ENCODE peak calls at places on chromosomes 16 and 17, in ten cellular contexts. D is cardiac muscle cell; K is CD4-positive, CD25-positive, alpha-beta regulatory T cell; Y is LNCaP clone FGC; F is NCI-H1105; O is GM12865; R is esophagus squamous epithelium; B is EL; Z is A172; H is stimulated activated effector memory CD8-positive, alpha-beta T cell treated with anti-CD3 and anti-CD28 coated beads, Interleukin-12 subunit alpha, Interleukin-12 subunit beta, amount 100 ng/mL, for 72 hours. J is an unnamed sample.

GRCh38 chr16:11219188-11219587 is 36.8 kb downstream of the SOCS1 start:
- DNase-seq in D (no peak), K (peak; percentile 53), Y (no peak), F (no peak), O (no peak), R (no peak), B (no peak), Z (no peak), H (no peak), J (no peak)

GRCh38 chr17:33684714-33685113 is 391.6 kb upstream of the ASIC2 start:
- DNase-seq in D (no peak), K (no peak), Y (no peak), F (no peak), O (no peak), R (no peak), B (no peak), Z (no peak), H (no peak), J (no peak)

GRCh38 chr16:76114681-76115080 is 162.5 kb upstream of the CNTNAP4 start:
- DNase-seq in D (no peak), K (no peak), Y (no peak), F (no peak), O (no peak), R (no peak), B (no peak), Z (no peak), H (no peak), J (no peak)

GRCh38 chr16:70561623-70562022 is 38.0 kb downstream of the SF3B3 start:
- DNase-seq in D (no peak), K (no peak), Y (peak; percentile 90), F (no peak), O (no peak), R (no peak), B (no peak), Z (no peak), H (no peak), J (no peak)

GRCh38 chr17:12640364-12640763 is 25.3 kb upstream of the MYOCD start:
- DNase-seq in D (no peak), K (no peak), Y (no peak), F (no peak), O (no peak), R (no peak), B (no peak), Z (no peak), H (no peak), J (no peak)

GRCh38 chr17:35254107-35254802 is 11.4 kb downstream of the SLFN5 start:
- DNase-seq in D (peak; percentile 3), K (no peak), Y (peak; percentile 89), F (no peak), O (no peak), R (no peak), B (peak; percentile 98), Z (peak; percentile 97), H (peak; percentile 42), J (peak; percentile 80)

GRCh38 chr16:55294947-55295346 is 29.1 kb upstream of the IRX6 start:
- DNase-seq in D (peak; percentile 61), K (no peak), Y (no peak), F (no peak), O (no peak), R (no peak), B (no peak), Z (no peak), H (no peak), J (peak; percentile 43)

GRCh38 chr16:81748476-81749198 is 30.5 kb upstream of the PLCG2 start:
- DNase-seq in D (no peak), K (no peak), Y (no peak), F (no peak), O (peak; percentile 58), R (no peak), B (no peak), Z (no peak), H (no peak), J (no peak)

GRCh38 chr16:58426095-58426494 is 33.8 kb downstream of the GINS3 start:
- DNase-seq in D (no peak), K (peak; percentile 51), Y (no peak), F (no peak), O (peak; percentile 56), R (no peak), B (no peak), Z (no peak), H (peak; percentile 53), J (no peak)

GRCh38 chr17:31581022-31581483 is 189.6 kb downstream of the RAB11FIP4 start:
- DNase-seq in D (no peak), K (no peak), Y (peak; percentile 85), F (no peak), O (no peak), R (no peak), B (peak; percentile 96), Z (peak; percentile 97), H (no peak), J (peak; percentile 86)

GRCh38 chr16:75138636-75139035 is 9.7 kb upstream of the ZFP1 start:
- DNase-seq in D (no peak), K (peak; percentile 8), Y (no peak), F (no peak), O (peak; percentile 32), R (no peak), B (peak; percentile 32), Z (peak; percentile 88), H (no peak), J (no peak)

GRCh38 chr16:21599994-21600773 is 807 bp downstream of the METTL9 start:
- DNase-seq in D (peak; percentile 57), K (peak; percentile 70), Y (no peak), F (no peak), O (peak; percentile 47), R (no peak), B (peak; percentile 42), Z (peak; percentile 18), H (no peak), J (peak; percentile 30)

GRCh38 chr17:65634533-65634932 is 73.1 kb upstream of the AXIN2 start:
- DNase-seq in D (no peak), K (no peak), Y (peak; percentile 91), F (no peak), O (no peak), R (no peak), B (no peak), Z (no peak), H (no peak), J (no peak)

GRCh38 chr17:48624544-48625501 is 1.3 kb downstream of the HOXB9 start:
- DNase-seq in D (peak; percentile 36), K (no peak), Y (peak; percentile 31), F (peak; percentile 4), O (no peak), R (no peak), B (no peak), Z (peak; percentile 39), H (peak; percentile 62), J (peak; percentile 80)

GRCh38 chr16:88719267-88719932 is 13.1 kb downstream of the CTU2 start:
- DNase-seq in D (no peak), K (no peak), Y (no peak), F (no peak), O (no peak), R (no peak), B (no peak), Z (no peak), H (no peak), J (no peak)

GRCh38 chr16:66740010-66740409 is 11.4 kb downstream of the DYNC1LI2 start:
- DNase-seq in D (peak; percentile 67), K (peak; percentile 55), Y (no peak), F (no peak), O (peak; percentile 45), R (no peak), B (peak; percentile 50), Z (peak; percentile 30), H (no peak), J (peak; percentile 68)

GRCh38 chr16:10577305-10578202 is 2.8 kb downstream of the EMP2 start:
- DNase-seq in D (peak; percentile 91), K (no peak), Y (no peak), F (peak; percentile 5), O (no peak), R (no peak), B (no peak), Z (no peak), H (no peak), J (peak; percentile 72)

GRCh38 chr16:47258874-47259461 is 115.2 kb upstream of the NETO2 start:
- DNase-seq in D (peak; percentile 8), K (peak; percentile 47), Y (no peak), F (peak; percentile 3), O (peak; percentile 51), R (no peak), B (peak; percentile 24), Z (peak; percentile 14), H (no peak), J (peak; percentile 34)

GRCh38 chr17:38417210-38417951 is 10.9 kb upstream of the ARHGAP23 start:
- DNase-seq in D (no peak), K (no peak), Y (no peak), F (no peak), O (peak; percentile 19), R (no peak), B (no peak), Z (no peak), H (no peak), J (no peak)

GRCh38 chr16:4320571-4321137 is 4.8 kb downstream of the GLIS2 start:
- DNase-seq in D (no peak), K (no peak), Y (no peak), F (no peak), O (no peak), R (no peak), B (no peak), Z (no peak), H (no peak), J (no peak)

GRCh38 chr16:525520-526180 is 1.9 kb upstream of the CAPN15 start:
- DNase-seq in D (no peak), K (peak; percentile 79), Y (no peak), F (no peak), O (peak; percentile 91), R (no peak), B (peak; percentile 93), Z (peak; percentile 96), H (peak; percentile 88), J (peak; percentile 82)

GRCh38 chr16:19691161-19691850 is 26.7 kb downstream of the KNOP1 start:
- DNase-seq in D (no peak), K (no peak), Y (no peak), F (no peak), O (no peak), R (no peak), B (peak; percentile 13), Z (peak; percentile 41), H (no peak), J (no peak)

GRCh38 chr17:44920565-44920940 is 5.3 kb upstream of the GFAP start:
- DNase-seq in D (no peak), K (no peak), Y (no peak), F (no peak), O (peak; percentile 49), R (no peak), B (no peak), Z (no peak), H (no peak), J (no peak)

GRCh38 chr16:23552171-23552570 is 5.0 kb downstream of the EARS2 start:
- DNase-seq in D (no peak), K (no peak), Y (no peak), F (no peak), O (no peak), R (no peak), B (no peak), Z (no peak), H (no peak), J (no peak)

GRCh38 chr16:14248791-14249190 is 177.7 kb downstream of the MRTFB start:
- DNase-seq in D (no peak), K (no peak), Y (no peak), F (no peak), O (no peak), R (no peak), B (no peak), Z (no peak), H (no peak), J (no peak)

GRCh38 chr16:68087688-68088087 is 2.5 kb downstream of the NFATC3 start:
- DNase-seq in D (no peak), K (no peak), Y (no peak), F (no peak), O (no peak), R (no peak), B (no peak), Z (no peak), H (no peak), J (no peak)

GRCh38 chr16:49576941-49577340 is 203.3 kb downstream of the C16orf78 start:
- DNase-seq in D (no peak), K (no peak), Y (no peak), F (no peak), O (no peak), R (no peak), B (no peak), Z (no peak), H (no peak), J (no peak)

GRCh38 chr16:28258571-28258970 is 33.8 kb upstream of the SBK1 start:
- DNase-seq in D (peak; percentile 87), K (no peak), Y (no peak), F (no peak), O (no peak), R (no peak), B (no peak), Z (peak; percentile 27), H (no peak), J (peak; percentile 46)

J was measured in GM03348.